ENCODE peak calls at places on chromosome 1, in seven cellular contexts. V, K, O, L, S, C and Y are unnamed samples.
A peak's percentile ranks its signal among the peaks of the same experiment; 100 is the strongest.

GRCh38 chr1:16073490-16074104 is at the start of gene FAM131C:
- DNase-seq in C (no peak), L (no peak), V (no peak), K (no peak), S (peak; percentile 68), O (no peak), Y (peak; percentile 28)

GRCh38 chr1:842816-843215 is 80.9 kb upstream of the SAMD11 start:
- DNase-seq in K (no peak), C (no peak), S (no peak), V (no peak), O (no peak), L (no peak), Y (no peak)

GRCh38 chr1:29062157-29062942 is 61.4 kb downstream of the TMEM200B start:
- DNase-seq in O (no peak), L (no peak), S (peak; percentile 66), V (no peak), C (peak; percentile 6), K (no peak), Y (no peak)

GRCh38 chr1:153963850-153964331 is 554 bp upstream of the SLC39A1 start:
- DNase-seq in C (no peak), L (no peak), O (no peak), V (peak; percentile 39), K (peak; percentile 54), S (no peak), Y (peak; percentile 70)

GRCh38 chr1:151443846-151444790 is 15.2 kb downstream of the POGZ start:
- DNase-seq in V (no peak), S (peak; percentile 80), C (peak; percentile 44), O (peak; percentile 84), L (peak; percentile 58), K (peak; percentile 78), Y (peak; percentile 79)

GRCh38 chr1:156293895-156294294 is 1.6 kb downstream of the GLMP start:
- DNase-seq in S (no peak), C (no peak), K (no peak), V (no peak), O (no peak), L (no peak), Y (no peak)

GRCh38 chr1:197066719-197067456 is at the start of gene F13B:
- DNase-seq in L (no peak), V (no peak), C (no peak), S (no peak), K (no peak), O (no peak), Y (no peak)

GRCh38 chr1:221698579-221699349 is 43.1 kb downstream of the DUSP10 start:
- DNase-seq in K (no peak), C (no peak), L (no peak), V (no peak), O (no peak), S (no peak), Y (no peak)

GRCh38 chr1:230568008-230568407 is 74.3 kb upstream of the COG2 start:
- DNase-seq in L (no peak), S (peak; percentile 63), O (no peak), V (no peak), K (peak; percentile 40), C (peak; percentile 36), Y (peak; percentile 65)

GRCh38 chr1:31567956-31568570 is 8.3 kb upstream of the TINAGL1 start:
- DNase-seq in O (no peak), V (no peak), L (no peak), S (no peak), K (no peak), C (no peak), Y (peak; percentile 10)

GRCh38 chr1:234919061-234919755 is 209.4 kb downstream of the TOMM20 start:
- DNase-seq in L (no peak), S (no peak), C (no peak), K (peak; percentile 28), V (peak; percentile 66), O (no peak), Y (no peak)